ENCODE peak calls at places on chromosomes 16 and 17, in seven cellular contexts. F, W, R, Q, Y, S and N are unnamed samples.

GRCh38 chr16:81627729-81628128 is 151.4 kb upstream of the PLCG2 start:
- DNase-seq in W (no peak), R (no peak), Q (no peak), Y (no peak), F (no peak), S (no peak), N (no peak)

GRCh38 chr17:14918540-14918939 is 346.6 kb downstream of the PMP22 start:
- DNase-seq in Y (no peak), F (no peak), Q (peak), W (no peak), S (no peak), R (no peak), N (no peak)

GRCh38 chr17:64938925-64939474 is 19.7 kb upstream of the LRRC37A3 start:
- DNase-seq in R (peak), F (peak), Y (peak), Q (peak), W (no peak), S (peak), N (peak)

GRCh38 chr17:44004077-44004760 is at the start of gene NAGS:
- DNase-seq in Y (no peak), Q (no peak), R (no peak), F (no peak), S (peak), W (peak), N (no peak)

GRCh38 chr17:41499714-41500113 is 5.7 kb downstream of the KRT13 start:
- DNase-seq in Y (no peak), Q (no peak), R (no peak), S (no peak), F (no peak), W (no peak), N (no peak)

GRCh38 chr16:69820926-69821541 is 58.9 kb downstream of the WWP2 start:
- DNase-seq in Y (no peak), F (no peak), R (peak), W (no peak), S (no peak), Q (peak), N (no peak)

GRCh38 chr16:90032664-90033346 is 13.5 kb upstream of the DBNDD1 start:
- DNase-seq in Q (peak), R (no peak), F (no peak), S (no peak), Y (no peak), W (no peak), N (no peak)

GRCh38 chr16:17467923-17468540 is 2.7 kb downstream of the XYLT1 start:
- DNase-seq in F (peak), Y (no peak), R (peak), W (no peak), Q (peak), S (peak), N (peak)

GRCh38 chr16:56266981-56267607 is 75.8 kb downstream of the GNAO1 start:
- DNase-seq in F (no peak), R (no peak), W (no peak), S (no peak), Q (no peak), Y (no peak), N (no peak)

GRCh38 chr17:74280093-74280513 is 6.1 kb downstream of the DNAI2 start:
- DNase-seq in S (no peak), F (peak), Q (no peak), W (no peak), Y (peak), R (no peak), N (no peak)

GRCh38 chr17:33925650-33926049 is 329.4 kb upstream of the CCL2 start:
- DNase-seq in Y (no peak), W (no peak), Q (no peak), R (no peak), S (no peak), F (no peak), N (no peak)

GRCh38 chr16:30929167-30929566 is 5.8 kb downstream of the FBXL19 start:
- DNase-seq in R (no peak), Q (no peak), S (no peak), Y (no peak), W (no peak), F (no peak), N (no peak)

GRCh38 chr17:45646288-45646988 is 137.7 kb upstream of the CRHR1 start:
- DNase-seq in Q (no peak), W (no peak), R (no peak), Y (no peak), S (no peak), F (no peak), N (no peak)

GRCh38 chr16:57530531-57531252 is 5.7 kb downstream of the CCDC102A start:
- DNase-seq in W (no peak), F (no peak), Y (peak), S (no peak), Q (no peak), R (no peak), N (no peak)

GRCh38 chr17:38879878-38880727 is 10.2 kb downstream of the LASP1 start:
- DNase-seq in W (peak), Q (peak), Y (no peak), S (no peak), R (peak), F (no peak), N (no peak)

GRCh38 chr17:81867952-81868673 is 3.0 kb downstream of the ARHGDIA start:
- DNase-seq in Q (no peak), Y (no peak), W (no peak), R (no peak), F (no peak), S (no peak), N (no peak)

GRCh38 chr16:79429276-79430128 is 171.0 kb downstream of the MAF start:
- DNase-seq in W (no peak), R (no peak), S (no peak), Y (no peak), Q (no peak), F (no peak), N (no peak)

GRCh38 chr17:39251997-39252396 is 26.3 kb upstream of the STAC2 start:
- DNase-seq in F (no peak), Q (no peak), W (no peak), R (no peak), Y (no peak), S (no peak), N (no peak)

GRCh38 chr17:67274466-67274865 is 29.5 kb upstream of the HELZ start:
- DNase-seq in Q (no peak), S (no peak), R (no peak), Y (no peak), F (no peak), W (no peak), N (no peak)

GRCh38 chr17:67270411-67270810 is 25.4 kb upstream of the HELZ start:
- DNase-seq in F (no peak), Y (no peak), S (no peak), Q (no peak), W (no peak), R (no peak), N (no peak)

GRCh38 chr17:67273900-67274299 is 28.9 kb upstream of the HELZ start:
- DNase-seq in F (no peak), S (no peak), R (no peak), Y (no peak), Q (no peak), W (no peak), N (no peak)

GRCh38 chr17:67276075-67276474 is 31.1 kb upstream of the HELZ start:
- DNase-seq in Q (peak), S (no peak), Y (no peak), W (no peak), R (no peak), F (no peak), N (no peak)

DNA sequence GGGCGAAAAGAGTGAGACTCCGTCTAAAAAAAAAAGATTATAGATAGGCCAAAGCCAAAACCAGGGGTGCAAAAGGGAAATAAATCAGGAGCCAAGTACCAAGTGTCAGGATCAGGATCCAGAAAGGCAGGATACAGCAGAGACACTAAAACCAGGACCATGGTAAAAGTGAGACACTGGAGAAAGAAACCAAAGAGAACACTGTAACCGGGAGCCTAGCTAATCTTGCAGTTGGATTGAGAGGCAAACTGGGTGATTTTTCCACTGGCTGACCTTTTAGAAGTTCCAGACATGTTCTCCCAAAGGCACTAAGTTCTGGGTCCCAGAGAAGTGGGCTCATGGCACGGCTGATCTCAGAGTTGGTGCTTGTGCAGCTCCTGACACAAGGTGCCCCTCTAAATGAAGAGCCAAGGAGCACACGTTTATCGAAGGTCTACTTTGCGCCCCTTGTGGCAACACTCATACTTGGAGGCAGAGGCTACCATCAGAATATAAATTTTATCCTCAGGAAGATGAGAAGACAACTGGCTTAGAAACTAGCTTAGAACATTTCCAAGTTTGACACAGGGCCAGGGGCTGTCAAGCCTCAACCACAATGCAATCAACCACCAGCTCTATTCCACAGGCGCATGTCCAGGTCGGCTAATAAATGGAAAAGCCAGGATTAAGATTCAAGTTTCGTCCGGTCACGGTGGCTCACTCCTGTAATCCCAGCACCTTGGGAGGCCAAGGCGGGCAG is 27.5 kb upstream of the HELZ start:
- DNase-seq in W (no peak), S (no peak), Q (peak), F (no peak), R (no peak), Y (no peak), N (no peak)
- TF ChIP-seq CTCF in W (no peak), S (no peak), Q (peak), F (no peak), R (no peak), Y (peak), N (peak)

DNA sequence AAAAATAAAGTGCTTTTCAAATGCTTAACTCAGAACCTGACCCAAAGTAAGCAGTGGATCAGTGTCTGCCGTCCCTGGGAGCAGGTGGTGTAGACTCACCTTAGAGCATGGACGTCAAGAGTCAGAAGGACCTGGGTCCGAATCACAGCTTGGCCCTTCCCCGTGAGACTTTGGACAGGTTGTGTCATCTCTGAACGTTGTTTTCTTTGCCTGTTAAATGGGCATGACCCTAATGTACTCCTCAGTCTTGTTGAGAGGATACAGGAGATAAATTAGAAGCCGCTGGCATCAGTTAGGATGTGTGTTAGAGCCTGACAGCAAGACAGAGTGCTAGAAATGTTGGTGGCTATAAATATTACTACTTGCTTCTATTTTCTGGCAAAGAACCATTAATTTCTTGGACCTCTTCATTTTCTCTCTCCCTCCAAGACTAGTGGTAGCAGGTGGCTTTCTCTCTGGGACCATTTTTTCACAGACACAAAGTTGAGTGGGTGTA is 68.8 kb downstream of the RAB11FIP4 start:
- DNase-seq in Q (no peak), R (no peak), S (no peak), F (no peak), W (no peak), Y (no peak), N (no peak)
- TF ChIP-seq CTCF in Q (no peak), R (no peak), S (no peak), F (no peak), W (no peak), Y (no peak), N (no peak)

GRCh38 chr17:19551148-19551547 is 17.5 kb downstream of the SLC47A1 start:
- DNase-seq in Y (no peak), R (no peak), S (no peak), F (no peak), W (no peak), Q (no peak), N (no peak)

GRCh38 chr17:19549746-19550623 is 16.3 kb downstream of the SLC47A1 start:
- DNase-seq in S (no peak), W (no peak), F (no peak), Q (no peak), R (no peak), Y (no peak), N (no peak)

GRCh38 chr17:19544366-19544765 is 10.7 kb downstream of the SLC47A1 start:
- DNase-seq in F (no peak), Y (no peak), W (no peak), R (no peak), S (no peak), Q (no peak), N (no peak)

GRCh38 chr17:19542247-19542646 is 8.6 kb downstream of the SLC47A1 start:
- DNase-seq in F (no peak), W (no peak), S (no peak), Q (no peak), R (no peak), Y (no peak), N (no peak)

DNA sequence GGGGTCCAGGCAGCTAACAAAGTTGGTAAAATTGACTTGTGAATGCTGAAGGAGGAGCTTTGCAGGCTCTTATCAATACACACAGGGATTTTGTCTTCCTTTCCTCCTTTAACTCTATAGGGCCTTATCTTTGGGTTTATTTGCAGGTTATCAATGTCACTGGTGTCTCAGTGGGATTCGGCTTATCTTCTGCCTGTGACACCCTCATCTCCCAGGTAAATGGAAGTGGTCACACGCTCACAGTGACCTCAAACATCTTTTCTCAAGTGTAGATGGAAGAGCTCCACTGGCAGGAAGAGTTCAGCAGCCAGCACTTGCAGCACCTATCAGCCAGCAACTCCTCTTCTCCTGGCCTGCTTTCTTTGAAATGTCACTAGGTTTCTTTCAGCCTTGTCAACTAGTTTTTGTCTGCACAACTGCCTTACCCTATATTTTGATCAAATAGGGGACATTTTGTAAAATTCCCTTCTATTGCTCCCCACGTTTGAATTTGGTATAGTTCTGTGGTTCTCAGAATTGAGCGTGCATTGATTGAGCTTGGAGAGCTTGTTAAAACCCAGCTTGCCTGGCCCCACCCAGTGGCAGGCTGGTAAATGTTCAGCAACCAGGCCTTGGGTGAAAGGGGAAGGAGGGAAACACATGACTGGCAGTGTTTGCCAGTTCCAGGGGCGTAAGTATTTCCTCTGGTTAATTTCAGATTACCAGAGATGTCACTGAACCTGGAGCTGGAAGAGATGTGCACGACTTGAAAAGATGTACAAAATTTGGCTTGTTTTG is 12.8 kb downstream of the SLC47A1 start:
- DNase-seq in F (peak), Q (no peak), R (peak), S (peak), Y (no peak), W (no peak), N (no peak)
- TF ChIP-seq CTCF in F (peak), Q (no peak), R (peak), S (peak), Y (peak), W (no peak), N (no peak)

GRCh38 chr17:20259668-20260067 is 207.7 kb downstream of the LGALS9B start:
- DNase-seq in Q (no peak), W (no peak), R (no peak), S (no peak), Y (no peak), F (no peak), N (no peak)
- TF ChIP-seq CTCF in Q (no peak), W (no peak), R (no peak), S (no peak), Y (no peak), F (no peak), N (no peak)

GRCh38 chr17:6286239-6286638 is 148.7 kb downstream of the AIPL1 start:
- DNase-seq in W (no peak), S (no peak), F (no peak), Q (no peak), R (no peak), Y (no peak), N (no peak)
- TF ChIP-seq CTCF in W (no peak), S (no peak), F (no peak), Q (no peak), R (no peak), Y (no peak), N (no peak)